ENCODE peak calls at places on chromosome 4, in five cellular contexts. B is cardiac muscle cell; W is heart right ventricle; U is CD4-positive, alpha-beta T cell; D is breast epithelium. G is an unnamed sample.

GRCh38 chr4:141636077-141636770 is at the start of gene IL15:
- DNase-seq in W (peak), U (peak), B (peak), D (peak), G (peak)

GRCh38 chr4:53997901-53998300 is 66.5 kb downstream of the CHIC2 start:
- DNase-seq in B (no peak), D (no peak), U (no peak), W (no peak), G (no peak)

GRCh38 chr4:145816091-145816490 is 122.5 kb downstream of the ZNF827 start:
- DNase-seq in D (no peak), W (no peak), U (no peak), B (no peak), G (no peak)

GRCh38 chr4:3571921-3572320 is 39.7 kb upstream of the LRPAP1 start:
- DNase-seq in D (no peak), U (no peak), W (no peak), B (no peak), G (no peak)

GRCh38 chr4:185683896-185684295 is 128.1 kb downstream of the SORBS2 start:
- DNase-seq in U (no peak), B (no peak), W (no peak), D (no peak), G (no peak)

GRCh38 chr4:142274137-142274536 is 572.0 kb downstream of the INPP4B start:
- DNase-seq in U (no peak), B (peak), W (no peak), D (no peak), G (no peak)

GRCh38 chr4:174069848-174070330 is 213.6 kb downstream of the FBXO8 start:
- DNase-seq in W (no peak), D (no peak), B (no peak), U (no peak), G (no peak)

GRCh38 chr4:76373919-76374552 is 46.9 kb downstream of the CCDC158 start:
- DNase-seq in D (no peak), B (peak), W (no peak), U (no peak), G (no peak)

GRCh38 chr4:113692809-113693411 is 68.6 kb downstream of the CAMK2D start:
- DNase-seq in D (no peak), U (no peak), B (no peak), W (no peak), G (no peak)

GRCh38 chr4:29581469-29581868 is 1138.7 kb upstream of the PCDH7 start:
- DNase-seq in U (no peak), B (peak), D (no peak), W (no peak), G (no peak)

GRCh38 chr4:88037447-88037846 is 30.0 kb downstream of the PKD2 start:
- DNase-seq in W (no peak), U (no peak), D (no peak), B (no peak), G (no peak)

GRCh38 chr4:78962597-78963115 is 23.4 kb upstream of the PAQR3 start:
- DNase-seq in D (no peak), B (peak), W (no peak), U (no peak), G (no peak)

GRCh38 chr4:74654230-74654681 is 140.1 kb downstream of the BTC start:
- DNase-seq in B (no peak), D (no peak), W (no peak), U (no peak), G (no peak)

GRCh38 chr4:46250997-46251396 is 127.1 kb upstream of the GABRG1 start:
- DNase-seq in B (no peak), W (no peak), U (no peak), D (no peak), G (no peak)

GRCh38 chr4:140300271-140300970 is 73.0 kb upstream of the SCOC start:
- DNase-seq in U (no peak), B (peak), W (no peak), D (peak), G (peak)

GRCh38 chr4:177761692-177762091 is 319.5 kb upstream of the AGA start:
- DNase-seq in B (no peak), U (no peak), W (no peak), D (no peak), G (no peak)
- H3K27ac ChIP-seq in B (no peak), U (no peak), W (no peak), D (no peak), G (no peak)

GRCh38 chr4:159047478-159048165 is 55.3 kb upstream of the RAPGEF2 start:
- DNase-seq in B (peak), W (no peak), D (no peak), U (no peak), G (no peak)
- H3K27ac ChIP-seq in B (no peak), W (no peak), D (peak), U (no peak), G (no peak)

GRCh38 chr4:110633358-110634319 is 10.8 kb upstream of the PITX2 start:
- DNase-seq in D (no peak), U (no peak), W (no peak), B (no peak), G (no peak)

GRCh38 chr4:110630621-110631402 is 7.9 kb upstream of the PITX2 start:
- DNase-seq in D (no peak), B (no peak), U (no peak), W (no peak), G (no peak)

GRCh38 chr4:110634320-110635154 is 11.7 kb upstream of the PITX2 start:
- DNase-seq in B (no peak), W (no peak), U (no peak), D (no peak), G (no peak)

GRCh38 chr4:110631582-110632505 is 9.0 kb upstream of the PITX2 start:
- DNase-seq in U (no peak), B (peak), D (peak), W (peak), G (peak)

GRCh38 chr4:110632506-110633357 is 9.9 kb upstream of the PITX2 start:
- DNase-seq in D (no peak), U (no peak), W (no peak), B (no peak), G (no peak)
- H3K27ac ChIP-seq in D (no peak), U (no peak), W (no peak), B (no peak), G (no peak)

GRCh38 chr4:168815373-168816345 is 194.4 kb downstream of the CBR4 start:
- DNase-seq in U (no peak), B (peak), D (no peak), W (no peak), G (no peak)
- H3K27ac ChIP-seq in U (no peak), B (peak), D (peak), W (peak), G (no peak)